ENCODE peak calls at places on chromosomes 5 and 9, in four cellular contexts. I is esophagus squamous epithelium, N is fibroblast of lung, Z is psoas muscle. T is an unnamed sample.

GRCh38 chr9:26326473-26327044 is 566.0 kb downstream of the CAAP1 start:
- DNase-seq in I (no peak), N (peak; percentile 83), Z (no peak), T (peak; percentile 84)

GRCh38 chr9:131847665-131848354 is 107.9 kb upstream of the RAPGEF1 start:
- DNase-seq in N (no peak), I (no peak), Z (no peak), T (no peak)

GRCh38 chr9:15220658-15221310 is 86.2 kb downstream of the TTC39B start:
- DNase-seq in I (no peak), N (peak; percentile 55), Z (no peak), T (no peak)

GRCh38 chr5:141692533-141692888 is 10.5 kb upstream of the ARAP3 start:
- DNase-seq in I (no peak), Z (no peak), N (no peak), T (no peak)

GRCh38 chr5:23042231-23042630 is 189.1 kb upstream of the CDH12 start:
- DNase-seq in I (no peak), Z (no peak), N (no peak), T (no peak)

GRCh38 chr5:93192107-93192506 is 388.9 kb downstream of the NR2F1-AS1 start:
- DNase-seq in N (peak; percentile 87), I (no peak), Z (no peak), T (no peak)

GRCh38 chr5:35229076-35230042 is 928 bp downstream of the PRLR start:
- DNase-seq in I (no peak), N (no peak), Z (no peak), T (no peak)

GRCh38 chr5:36300927-36301540 is 668 bp downstream of the RANBP3L start:
- DNase-seq in Z (no peak), I (no peak), N (no peak), T (no peak)

GRCh38 chr5:136004436-136004835 is 24.4 kb upstream of the TGFBI start:
- DNase-seq in N (peak; percentile 90), Z (no peak), I (no peak), T (no peak)

GRCh38 chr9:137984520-137985257 is 107.1 kb downstream of the CACNA1B start:
- DNase-seq in N (no peak), Z (no peak), I (no peak), T (no peak)

GRCh38 chr5:92064993-92065392 is 681.9 kb upstream of the ARRDC3 start:
- DNase-seq in Z (no peak), N (no peak), I (no peak), T (no peak)

GRCh38 chr5:151741678-151742423 is 16.6 kb downstream of the ATOX1 start:
- DNase-seq in Z (no peak), N (peak; percentile 33), I (no peak), T (no peak)

GRCh38 chr9:76592105-76593010 is 133.4 kb downstream of the GCNT1 start:
- DNase-seq in N (no peak), I (no peak), Z (no peak), T (peak; percentile 75)

GRCh38 chr5:78746990-78747389 is 98.4 kb upstream of the LHFPL2 start:
- DNase-seq in Z (no peak), I (no peak), N (no peak), T (no peak)

GRCh38 chr5:134507495-134507894 is 18.0 kb upstream of the JADE2 start:
- DNase-seq in N (no peak), Z (no peak), I (no peak), T (no peak)

GRCh38 chr5:134508521-134509195 is 16.8 kb upstream of the JADE2 start:
- DNase-seq in I (no peak), N (no peak), Z (no peak), T (no peak)

GRCh38 chr5:134511796-134512660 is 13.4 kb upstream of the JADE2 start:
- DNase-seq in Z (peak; percentile 94), I (peak; percentile 9), N (peak; percentile 88), T (peak; percentile 57)

GRCh38 chr5:134510970-134511795 is 14.3 kb upstream of the JADE2 start:
- DNase-seq in I (no peak), Z (no peak), N (no peak), T (peak; percentile 40)

DNA sequence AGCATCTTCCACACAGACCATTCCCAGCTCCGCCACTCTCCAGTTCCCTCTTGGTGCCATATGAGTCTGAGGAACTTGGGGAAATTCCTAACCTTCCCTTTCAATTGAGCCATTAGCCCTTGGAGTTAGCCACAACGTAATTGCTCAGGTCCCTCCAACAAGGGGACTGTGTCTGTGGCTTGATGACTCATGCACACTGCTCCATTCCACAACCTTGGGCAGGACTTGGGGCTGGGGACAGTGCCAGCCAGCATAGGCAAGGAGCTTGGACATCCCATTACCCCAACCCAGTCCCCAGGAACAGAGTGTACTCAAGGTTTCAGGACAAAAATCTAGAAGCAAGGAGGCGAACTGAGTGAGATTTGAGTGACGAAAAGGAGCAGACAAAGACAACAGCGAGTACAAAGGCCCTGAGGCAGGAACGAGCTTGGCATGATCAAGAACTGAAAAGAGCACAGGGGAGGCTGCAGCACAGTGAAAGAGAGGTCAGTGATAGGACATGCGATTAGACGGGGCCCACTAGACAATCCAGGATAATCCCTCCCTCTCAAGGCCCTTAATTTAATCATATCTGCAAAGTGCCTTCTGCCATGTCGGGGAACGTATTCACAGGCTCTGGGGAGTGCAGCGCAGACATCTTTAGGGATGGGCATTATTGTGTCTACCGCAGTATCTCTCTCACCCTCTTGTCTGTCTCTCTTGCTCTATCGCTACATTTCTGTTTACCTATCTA is 16.0 kb upstream of the JADE2 start:
- DNase-seq in I (no peak), N (peak; percentile 24), Z (peak; percentile 77), T (no peak)
- H3K4me1 ChIP-seq in I (peaks cover 11% of the 10 kb centered on the region), N (peaks cover 16% of the 10 kb centered on the region), Z (peaks cover 52% of the 10 kb centered on the region), T (peaks cover 29% of the 10 kb centered on the region)

DNA sequence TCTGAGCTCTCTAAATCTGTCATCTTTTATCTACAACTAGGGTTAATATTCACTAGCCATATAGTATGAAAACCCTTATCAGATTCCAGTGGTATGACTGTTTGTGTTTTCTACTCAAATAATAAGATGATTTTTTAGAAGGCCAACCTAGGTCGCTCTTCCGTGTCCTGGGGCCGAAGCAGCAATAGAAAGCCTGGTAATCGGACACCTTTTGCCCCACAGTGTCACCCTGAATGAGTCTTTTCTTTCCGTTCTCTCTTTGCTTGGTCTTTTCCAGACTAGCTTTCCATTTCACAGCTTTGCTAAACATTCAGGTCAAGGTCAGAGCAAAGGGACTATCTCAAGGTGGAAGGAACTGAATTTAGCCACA is 243.3 kb upstream of the ANKRD55 start:
- DNase-seq in I (no peak), N (no peak), Z (no peak), T (no peak)
- H3K4me1 ChIP-seq in I (no peaks in the 10 kb centered on the region), N (peaks cover 5% of the 10 kb centered on the region), Z (no peaks in the 10 kb centered on the region), T (peaks cover 35% of the 10 kb centered on the region)

GRCh38 chr9:93459432-93459847 is 6.1 kb upstream of the FAM120AOS start:
- DNase-seq in N (no peak), Z (no peak), I (no peak), T (no peak)

GRCh38 chr9:93460689-93461413 is 7.5 kb upstream of the FAM120AOS start:
- DNase-seq in I (no peak), N (no peak), Z (no peak), T (no peak)

GRCh38 chr9:93463638-93464248 is 10.4 kb upstream of the FAM120AOS start:
- DNase-seq in I (no peak), N (no peak), Z (no peak), T (no peak)

GRCh38 chr9:93461810-93462209 is 8.4 kb upstream of the FAM120AOS start:
- DNase-seq in N (no peak), Z (no peak), I (no peak), T (no peak)

GRCh38 chr9:93461414-93461743 is 8.0 kb upstream of the FAM120AOS start:
- DNase-seq in N (no peak), I (no peak), Z (no peak), T (no peak)
- H3K4me1 ChIP-seq in N (peaks cover 2% of the 10 kb centered on the region), I (peaks cover 4% of the 10 kb centered on the region), Z (peaks cover 66% of the 10 kb centered on the region), T (peaks cover 10% of the 10 kb centered on the region)

GRCh38 chr5:14718778-14719177 is 54.3 kb downstream of the OTULIN start:
- DNase-seq in Z (no peak), I (no peak), N (no peak), T (no peak)
- H3K4me1 ChIP-seq in Z (peaks cover 27% of the 10 kb centered on the region), I (no peaks in the 10 kb centered on the region), N (no peaks in the 10 kb centered on the region), T (no peaks in the 10 kb centered on the region)

DNA sequence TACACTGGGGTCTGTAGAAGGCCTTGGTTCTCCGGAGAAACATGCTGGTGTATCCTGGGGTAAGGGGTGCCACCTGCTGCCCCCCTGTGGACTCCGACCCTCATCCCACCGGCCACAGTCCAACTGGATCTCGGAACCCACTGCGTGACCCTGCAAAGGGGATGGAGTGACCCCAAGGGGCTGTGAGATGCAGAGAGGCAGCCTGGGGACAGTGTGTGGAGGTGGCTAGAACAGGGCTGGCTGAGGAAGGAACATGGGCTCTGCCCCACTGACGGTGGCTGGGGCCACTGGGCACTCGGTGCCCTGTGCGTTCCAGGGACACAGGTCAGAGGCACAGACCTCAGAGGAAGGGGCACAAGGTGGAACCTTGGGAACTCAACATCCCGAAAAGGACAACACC is 2.3 kb downstream of the NACC2 start:
- DNase-seq in I (no peak), Z (peak; percentile 44), N (no peak), T (no peak)
- H3K4me1 ChIP-seq in I (peaks cover 37% of the 10 kb centered on the region), Z (peaks cover 63% of the 10 kb centered on the region), N (peaks cover 10% of the 10 kb centered on the region), T (peaks cover 5% of the 10 kb centered on the region)

GRCh38 chr9:127973169-127974001 is 7.4 kb downstream of the EEIG1 start:
- DNase-seq in Z (peak; percentile 92), I (no peak), N (no peak), T (no peak)
- H3K4me1 ChIP-seq in Z (peaks cover 93% of the 10 kb centered on the region), I (peaks cover 96% of the 10 kb centered on the region), N (peaks cover 39% of the 10 kb centered on the region), T (peaks cover 69% of the 10 kb centered on the region)

GRCh38 chr5:125776656-125777055 is 646.6 kb upstream of the GRAMD2B start:
- DNase-seq in Z (no peak), N (no peak), I (no peak), T (no peak)

GRCh38 chr5:125775896-125776295 is 647.3 kb upstream of the GRAMD2B start:
- DNase-seq in Z (no peak), I (no peak), N (no peak), T (no peak)
- H3K4me1 ChIP-seq in Z (no peaks in the 10 kb centered on the region), I (no peaks in the 10 kb centered on the region), N (no peaks in the 10 kb centered on the region), T (peaks cover 4% of the 10 kb centered on the region)

GRCh38 chr5:132467292-132467984 is 23.1 kb downstream of the IRF1 start:
- DNase-seq in I (no peak), Z (no peak), N (no peak), T (no peak)
- H3K4me1 ChIP-seq in I (peaks cover 18% of the 10 kb centered on the region), Z (peaks cover 17% of the 10 kb centered on the region), N (peaks cover 28% of the 10 kb centered on the region), T (no peaks in the 10 kb centered on the region)

GRCh38 chr9:93132287-93132927 is 1.6 kb downstream of the NINJ1 start:
- DNase-seq in Z (no peak), I (no peak), N (peak; percentile 64), T (no peak)
- H3K4me1 ChIP-seq in Z (peaks cover 61% of the 10 kb centered on the region), I (peaks cover 63% of the 10 kb centered on the region), N (peaks cover 17% of the 10 kb centered on the region), T (peaks cover 10% of the 10 kb centered on the region)

GRCh38 chr5:1003296-1003937 is 5.2 kb upstream of the NKD2 start:
- DNase-seq in N (no peak), Z (peak; percentile 60), I (no peak), T (peak; percentile 46)
- H3K4me1 ChIP-seq in N (no peaks in the 10 kb centered on the region), Z (no peaks in the 10 kb centered on the region), I (peaks cover 28% of the 10 kb centered on the region), T (no peaks in the 10 kb centered on the region)